ENCODE peak calls at places on chromosomes 7 and 10, in five cellular contexts. One of them, this sample, is unnamed.

GRCh38 chr10:36164556-36165504 is 522.7 kb upstream of the FZD8 start:
- DNase-seq in HCT116: no peak
- DNase-seq in prostate gland: no peak
- DNase-seq in coronary artery: no peak
- DNase-seq in brain microvascular endothelial cell: no peak
- DNase-seq in this sample: no peak

GRCh38 chr7:50497068-50497642 is 47.0 kb upstream of the FIGNL1 start:
- DNase-seq in brain microvascular endothelial cell: peak
- DNase-seq in HCT116: no peak
- DNase-seq in prostate gland: no peak
- DNase-seq in coronary artery: peak
- DNase-seq in this sample: no peak

GRCh38 chr7:30658471-30659074 is 23.7 kb downstream of the CRHR2 start:
- DNase-seq in prostate gland: no peak
- DNase-seq in HCT116: no peak
- DNase-seq in brain microvascular endothelial cell: no peak
- DNase-seq in coronary artery: no peak
- DNase-seq in this sample: no peak

GRCh38 chr7:24980695-24981543 is 941 bp upstream of the OSBPL3 start:
- DNase-seq in brain microvascular endothelial cell: no peak
- DNase-seq in HCT116: no peak
- DNase-seq in coronary artery: no peak
- DNase-seq in prostate gland: no peak
- DNase-seq in this sample: no peak

GRCh38 chr10:128526793-128527375 is 400.7 kb upstream of the MKI67 start:
- DNase-seq in HCT116: no peak
- DNase-seq in brain microvascular endothelial cell: no peak
- DNase-seq in coronary artery: no peak
- DNase-seq in prostate gland: no peak
- DNase-seq in this sample: no peak

GRCh38 chr10:84391326-84391725 is 62.9 kb downstream of the CCSER2 start:
- DNase-seq in coronary artery: no peak
- DNase-seq in brain microvascular endothelial cell: no peak
- DNase-seq in prostate gland: no peak
- DNase-seq in HCT116: no peak
- DNase-seq in this sample: no peak

GRCh38 chr10:20768849-20769248 is 128.3 kb downstream of the NEBL start:
- DNase-seq in prostate gland: no peak
- DNase-seq in coronary artery: no peak
- DNase-seq in HCT116: no peak
- DNase-seq in brain microvascular endothelial cell: no peak
- DNase-seq in this sample: no peak

GRCh38 chr7:89849052-89849451 is 305.2 kb upstream of the STEAP1 start:
- DNase-seq in prostate gland: no peak
- DNase-seq in brain microvascular endothelial cell: no peak
- DNase-seq in HCT116: no peak
- DNase-seq in coronary artery: no peak
- DNase-seq in this sample: no peak

GRCh38 chr7:132298782-132299181 is 277.5 kb downstream of the PLXNA4 start:
- DNase-seq in coronary artery: no peak
- DNase-seq in prostate gland: no peak
- DNase-seq in HCT116: no peak
- DNase-seq in brain microvascular endothelial cell: peak
- DNase-seq in this sample: no peak

GRCh38 chr10:101007099-101007711 is 7.6 kb downstream of the LZTS2 start:
- DNase-seq in brain microvascular endothelial cell: no peak
- DNase-seq in coronary artery: no peak
- DNase-seq in prostate gland: no peak
- DNase-seq in HCT116: no peak
- DNase-seq in this sample: no peak

GRCh38 chr7:110084177-110084807 is 1006.6 kb upstream of the LRRN3 start:
- DNase-seq in coronary artery: no peak
- DNase-seq in HCT116: no peak
- DNase-seq in brain microvascular endothelial cell: no peak
- DNase-seq in prostate gland: no peak
- DNase-seq in this sample: no peak

GRCh38 chr10:131819241-131820072 is 81.4 kb upstream of the PPP2R2D start:
- DNase-seq in prostate gland: no peak
- DNase-seq in coronary artery: peak
- DNase-seq in HCT116: no peak
- DNase-seq in brain microvascular endothelial cell: no peak
- DNase-seq in this sample: no peak

GRCh38 chr7:149828357-149829309 is 9.5 kb upstream of the ZNF862 start:
- DNase-seq in prostate gland: no peak
- DNase-seq in brain microvascular endothelial cell: no peak
- DNase-seq in coronary artery: no peak
- DNase-seq in HCT116: no peak
- DNase-seq in this sample: no peak

GRCh38 chr10:13890617-13891541 is 304.1 kb downstream of the PRPF18 start:
- DNase-seq in coronary artery: no peak
- DNase-seq in prostate gland: no peak
- DNase-seq in brain microvascular endothelial cell: peak
- DNase-seq in HCT116: no peak
- DNase-seq in this sample: no peak

GRCh38 chr10:71127773-71128172 is 84.6 kb upstream of the UNC5B start:
- DNase-seq in prostate gland: no peak
- DNase-seq in coronary artery: no peak
- DNase-seq in brain microvascular endothelial cell: no peak
- DNase-seq in HCT116: no peak
- DNase-seq in this sample: no peak

DNA sequence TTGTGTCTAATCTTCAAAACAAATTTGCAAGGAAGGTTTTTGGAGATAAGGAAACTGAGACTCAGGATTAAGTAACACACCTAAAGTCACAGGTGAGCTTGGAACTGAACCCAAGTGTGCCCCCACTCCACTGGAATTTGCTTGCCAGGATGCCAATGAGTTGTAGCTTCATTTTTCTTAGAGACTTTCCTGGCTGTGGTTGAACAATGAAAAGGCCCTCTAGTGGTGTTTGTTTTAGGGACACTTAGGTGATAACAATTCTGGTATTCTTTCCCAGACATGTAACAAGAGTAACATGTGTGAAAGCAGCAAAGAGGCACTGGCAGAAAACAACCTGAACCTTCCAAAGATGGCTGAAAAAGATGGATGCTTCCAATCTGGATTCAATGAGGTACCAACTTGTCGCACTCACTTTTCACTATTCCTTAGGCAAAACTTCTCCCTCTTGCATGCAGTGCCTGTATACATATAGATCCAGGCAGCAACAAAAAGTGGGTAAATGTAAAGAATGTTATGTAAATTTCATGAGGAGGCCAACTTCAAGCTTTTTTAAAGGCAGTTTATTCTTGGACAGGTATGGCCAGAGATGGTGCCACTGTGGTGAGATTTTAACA is 1.5 kb downstream of the IL6 start:
- DNase-seq in HCT116: peak
- DNase-seq in brain microvascular endothelial cell: peak
- DNase-seq in prostate gland: no peak
- DNase-seq in coronary artery: no peak
- DNase-seq in this sample: no peak
- H3K4me3 ChIP-seq in HCT116: no peak
- H3K4me3 ChIP-seq in brain microvascular endothelial cell: peak
- H3K4me3 ChIP-seq in prostate gland: no peak
- H3K4me3 ChIP-seq in coronary artery: no peak
- H3K4me3 ChIP-seq in this sample: peak

DNA sequence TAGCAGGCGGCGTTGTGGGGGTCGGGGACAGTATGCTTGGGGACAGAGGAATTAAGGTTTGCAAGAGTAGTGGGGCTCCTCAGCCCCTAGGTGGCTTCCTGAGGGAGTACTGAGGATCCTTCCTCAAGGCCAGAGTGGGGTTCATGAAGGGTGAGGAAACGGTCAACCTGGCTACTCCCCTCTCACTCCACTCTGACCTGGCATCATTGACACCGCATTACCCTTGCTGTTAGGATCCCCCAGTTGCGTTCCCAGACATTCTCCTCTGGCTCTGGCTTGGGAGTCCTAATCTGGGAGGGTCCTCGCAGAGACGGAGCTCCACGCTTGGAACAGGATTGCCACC is 496 bp downstream of the EPHB6 start:
- DNase-seq in coronary artery: no peak
- DNase-seq in HCT116: no peak
- DNase-seq in brain microvascular endothelial cell: no peak
- DNase-seq in prostate gland: no peak
- DNase-seq in this sample: no peak
- TF ChIP-seq CTCF in coronary artery: no peak
- TF ChIP-seq CTCF in HCT116: no peak
- TF ChIP-seq CTCF in brain microvascular endothelial cell: peak
- TF ChIP-seq CTCF in prostate gland: no peak
- TF ChIP-seq CTCF in this sample: no peak

DNA sequence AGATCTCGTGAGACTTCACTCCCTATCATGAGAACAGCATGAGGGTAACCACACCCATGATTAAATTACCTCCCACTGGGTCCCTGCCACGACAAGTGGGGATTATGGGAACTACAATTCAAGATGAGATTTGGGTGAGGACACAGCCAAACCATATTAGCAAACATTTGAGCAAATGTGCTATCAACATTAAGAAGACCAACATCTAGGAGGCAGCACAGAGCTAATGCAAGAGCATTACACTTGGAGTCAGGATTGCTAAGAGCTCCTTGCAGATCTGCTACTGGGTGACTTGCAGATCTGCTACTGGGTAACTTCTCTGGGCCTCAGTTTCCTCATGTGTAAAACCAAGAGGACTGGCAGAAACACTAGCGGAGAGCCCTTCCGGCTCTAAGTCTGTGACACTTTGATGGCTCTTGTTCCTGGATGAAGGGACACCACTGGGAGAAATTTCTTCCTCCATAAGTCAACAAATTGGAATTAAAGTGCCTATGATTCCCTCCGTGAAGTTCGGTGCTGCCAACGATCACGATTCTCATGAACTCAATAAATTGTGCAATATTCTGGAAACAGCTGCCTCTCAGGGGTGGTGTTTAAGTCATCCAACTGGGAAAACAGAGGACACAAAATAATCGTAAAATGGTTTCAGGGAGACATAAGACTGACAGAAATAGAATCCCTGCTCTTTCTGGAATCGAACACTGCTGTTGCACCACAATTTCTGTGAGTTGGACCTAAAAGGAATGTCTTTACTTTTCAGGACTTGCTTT is 115.8 kb upstream of the ITGB1 start:
- DNase-seq in coronary artery: no peak
- DNase-seq in brain microvascular endothelial cell: no peak
- DNase-seq in HCT116: no peak
- DNase-seq in prostate gland: no peak
- DNase-seq in this sample: no peak
- H3K27ac ChIP-seq in coronary artery: no peak
- H3K27ac ChIP-seq in brain microvascular endothelial cell: no peak
- H3K27ac ChIP-seq in HCT116: no peak
- H3K27ac ChIP-seq in prostate gland: no peak
- H3K27ac ChIP-seq in this sample: no peak

GRCh38 chr7:69820479-69821192 is 222.4 kb downstream of the AUTS2 start:
- DNase-seq in prostate gland: no peak
- DNase-seq in HCT116: no peak
- DNase-seq in coronary artery: no peak
- DNase-seq in brain microvascular endothelial cell: no peak
- DNase-seq in this sample: no peak

GRCh38 chr7:69827140-69827919 is 229.1 kb downstream of the AUTS2 start:
- DNase-seq in prostate gland: no peak
- DNase-seq in HCT116: no peak
- DNase-seq in brain microvascular endothelial cell: no peak
- DNase-seq in coronary artery: no peak
- DNase-seq in this sample: no peak

GRCh38 chr7:69825031-69825681 is 226.9 kb downstream of the AUTS2 start:
- DNase-seq in coronary artery: no peak
- DNase-seq in brain microvascular endothelial cell: no peak
- DNase-seq in HCT116: no peak
- DNase-seq in prostate gland: no peak
- DNase-seq in this sample: no peak

GRCh38 chr7:69823151-69823744 is 225.0 kb downstream of the AUTS2 start:
- DNase-seq in HCT116: no peak
- DNase-seq in brain microvascular endothelial cell: no peak
- DNase-seq in prostate gland: no peak
- DNase-seq in coronary artery: no peak
- DNase-seq in this sample: no peak

DNA sequence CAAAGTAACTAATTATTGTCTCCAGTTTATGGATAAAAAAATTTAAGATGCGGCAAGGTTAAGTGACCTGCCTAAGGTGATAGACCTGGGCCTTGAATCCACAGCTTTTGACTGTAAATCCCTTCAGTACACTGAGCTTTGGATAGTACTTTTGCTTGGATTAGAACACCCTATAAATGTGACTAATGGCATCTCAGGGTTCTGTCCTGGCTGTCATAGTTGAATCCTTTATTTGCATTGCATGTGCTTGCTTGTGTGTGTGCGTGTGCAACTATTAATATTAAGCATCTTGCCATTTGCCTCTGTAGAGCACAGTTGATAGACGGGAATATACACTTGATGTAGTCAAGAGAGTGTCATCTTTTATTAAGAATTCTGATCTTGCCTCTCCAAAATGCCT is 228.0 kb downstream of the AUTS2 start:
- DNase-seq in HCT116: no peak
- DNase-seq in brain microvascular endothelial cell: no peak
- DNase-seq in prostate gland: no peak
- DNase-seq in coronary artery: no peak
- DNase-seq in this sample: no peak
- H3K4me3 ChIP-seq in HCT116: no peak
- H3K4me3 ChIP-seq in brain microvascular endothelial cell: no peak
- H3K4me3 ChIP-seq in prostate gland: no peak
- H3K4me3 ChIP-seq in coronary artery: no peak
- H3K4me3 ChIP-seq in this sample: no peak

DNA sequence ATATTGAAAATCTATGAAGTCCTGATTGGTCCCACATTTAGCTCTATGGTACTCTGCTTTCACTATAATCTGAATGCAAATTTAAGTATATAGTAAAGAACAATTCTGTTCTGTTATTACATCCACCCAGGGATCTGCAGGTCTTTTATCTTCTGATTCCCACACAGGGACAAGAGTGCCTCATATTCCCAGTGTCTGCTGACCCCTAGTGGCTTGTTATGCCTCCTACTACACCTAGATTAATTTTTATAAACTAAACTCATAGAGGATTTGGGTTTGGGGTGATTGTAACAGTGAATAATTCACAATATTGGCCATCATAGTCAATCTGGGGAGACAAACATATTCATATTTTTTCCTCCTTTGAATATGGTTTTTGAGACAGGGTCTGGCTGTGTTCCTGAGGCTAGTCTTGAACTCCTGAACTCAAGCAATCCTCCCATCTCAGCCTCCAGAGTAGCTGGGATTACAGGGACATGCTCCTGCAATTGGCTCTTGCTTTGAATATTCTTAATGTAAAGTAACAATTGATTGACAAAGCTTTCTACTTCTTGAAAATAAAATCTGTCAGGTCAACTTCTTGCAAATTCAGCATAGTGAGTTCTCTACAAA is 282.1 kb downstream of the KCND2 start:
- DNase-seq in HCT116: peak
- DNase-seq in brain microvascular endothelial cell: peak
- DNase-seq in coronary artery: no peak
- DNase-seq in prostate gland: no peak
- DNase-seq in this sample: peak
- TF ChIP-seq CTCF in HCT116: peak
- TF ChIP-seq CTCF in brain microvascular endothelial cell: peak
- TF ChIP-seq CTCF in coronary artery: no peak
- TF ChIP-seq CTCF in prostate gland: peak
- TF ChIP-seq CTCF in this sample: peak

DNA sequence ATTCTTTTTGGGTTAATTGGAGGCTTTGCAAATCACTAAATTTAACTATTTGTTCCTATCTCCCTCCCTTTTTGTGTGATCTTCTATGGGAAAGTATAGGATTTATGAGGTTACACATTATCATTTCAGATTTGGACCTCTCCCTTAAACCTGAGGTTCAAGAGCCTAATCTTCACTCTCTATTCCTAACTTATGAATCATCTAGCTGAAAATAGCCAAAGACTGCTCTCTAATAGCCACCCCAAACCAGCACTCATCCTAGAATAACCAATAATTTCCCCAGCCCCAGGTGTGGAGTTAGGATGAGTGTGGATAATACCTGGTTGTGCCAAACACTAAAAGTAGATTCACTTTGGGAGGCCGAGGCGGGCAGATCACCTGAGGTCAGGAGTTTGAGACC is 499.2 kb downstream of the GFRA1 start:
- DNase-seq in prostate gland: no peak
- DNase-seq in brain microvascular endothelial cell: no peak
- DNase-seq in coronary artery: no peak
- DNase-seq in HCT116: no peak
- DNase-seq in this sample: no peak
- H3K27ac ChIP-seq in prostate gland: no peak
- H3K27ac ChIP-seq in brain microvascular endothelial cell: no peak
- H3K27ac ChIP-seq in coronary artery: no peak
- H3K27ac ChIP-seq in HCT116: no peak
- H3K27ac ChIP-seq in this sample: no peak